ENCODE peak calls at places on chromosomes 13 and 19, in nine cellular contexts. C, T, W, O, A, B, X, J and G are unnamed samples.

GRCh38 chr19:54873990-54874389 is at the start of gene FCAR:
- DNase-seq in W (no peak), A (no peak), X (no peak), C (no peak), T (no peak), B (no peak), J (no peak), O (no peak), G (no peak)

GRCh38 chr13:44125943-44126469 is 246.3 kb downstream of the LACC1 start:
- DNase-seq in O (no peak), A (no peak), B (no peak), T (no peak), X (no peak), J (no peak), W (no peak), C (no peak), G (no peak)

GRCh38 chr13:76884167-76884566 is 2.0 kb downstream of the KCTD12 start:
- DNase-seq in X (peak), B (no peak), W (peak), A (no peak), J (no peak), O (no peak), T (no peak), C (peak), G (peak)

GRCh38 chr13:62162860-62163259 is 747.2 kb upstream of the PCDH20 start:
- DNase-seq in A (no peak), T (no peak), O (no peak), W (no peak), X (no peak), B (no peak), C (no peak), J (no peak), G (no peak)

GRCh38 chr19:35030257-35031071 is at the start of gene SCN1B:
- DNase-seq in O (peak), C (peak), A (no peak), J (peak), T (no peak), W (peak), X (peak), B (peak), G (peak)

GRCh38 chr19:19402656-19403372 is 2.7 kb upstream of the GATAD2A start:
- DNase-seq in C (no peak), T (no peak), A (no peak), W (no peak), X (no peak), B (peak), O (no peak), J (no peak), G (no peak)

GRCh38 chr13:114222461-114222968 is 12.2 kb upstream of the CDC16 start:
- DNase-seq in C (no peak), B (no peak), J (no peak), W (no peak), A (no peak), T (no peak), O (no peak), X (no peak), G (no peak)

GRCh38 chr13:69226427-69226826 is 881.2 kb upstream of the ATXN8OS start:
- DNase-seq in T (no peak), J (no peak), B (no peak), A (no peak), C (no peak), W (no peak), O (no peak), X (no peak), G (no peak)